ENCODE peak calls at places on chromosomes 12 and 14, in seven cellular contexts. V is GM23338, J is heart right ventricle, O is fibroblast of lung, D is heart left ventricle, W is AG04450, Y is breast epithelium. I is an unnamed sample.

GRCh38 chr14:104706733-104707628 is 17.0 kb upstream of the ADSS1 start:
- DNase-seq in V (peak; percentile 43), J (no peak), O (no peak), D (no peak), W (no peak), Y (no peak), I (no peak)

GRCh38 chr12:49293056-49293956 is 1.6 kb upstream of the PRPH start:
- DNase-seq in V (peak; percentile 72), J (peak; percentile 27), O (no peak), D (peak; percentile 44), W (no peak), Y (no peak), I (peak; percentile 7)

GRCh38 chr12:54431911-54432814 is 13.1 kb upstream of the ITGA5 start:
- DNase-seq in V (peak; percentile 83), J (peak; percentile 88), O (peak; percentile 86), D (peak; percentile 85), W (peak; percentile 16), Y (no peak), I (no peak)

GRCh38 chr12:27552886-27553560 is 29.0 kb downstream of the PPFIBP1 start:
- DNase-seq in V (no peak), J (no peak), O (peak; percentile 55), D (no peak), W (no peak), Y (no peak), I (no peak)

GRCh38 chr12:52631264-52631663 is 12.9 kb upstream of the KRT73 start:
- DNase-seq in V (no peak), J (no peak), O (no peak), D (no peak), W (no peak), Y (no peak), I (no peak)

GRCh38 chr12:1993341-1993740 is 10.9 kb downstream of the DCP1B start:
- DNase-seq in V (no peak), J (no peak), O (peak; percentile 95), D (no peak), W (peak; percentile 88), Y (no peak), I (no peak)

GRCh38 chr14:50766338-50766886 is 64.5 kb downstream of the NIN start:
- DNase-seq in V (no peak), J (no peak), O (peak; percentile 42), D (no peak), W (no peak), Y (no peak), I (no peak)

GRCh38 chr14:55518391-55518790 is 61.6 kb upstream of the KTN1 start:
- DNase-seq in V (no peak), J (no peak), O (no peak), D (no peak), W (no peak), Y (no peak), I (no peak)

GRCh38 chr12:66035289-66035961 is 95.1 kb downstream of the LLPH start:
- DNase-seq in V (peak; percentile 56), J (no peak), O (peak; percentile 69), D (no peak), W (no peak), Y (no peak), I (no peak)

GRCh38 chr14:23383041-23383440 is 6.2 kb downstream of the CMTM5 start:
- DNase-seq in V (no peak), J (no peak), O (no peak), D (no peak), W (no peak), Y (no peak), I (no peak)

GRCh38 chr12:1532367-1532752 is 62.0 kb downstream of the FBXL14 start:
- DNase-seq in V (no peak), J (no peak), O (no peak), D (no peak), W (no peak), Y (peak; percentile 19), I (no peak)

GRCh38 chr14:95504135-95505029 is 12.1 kb downstream of the SYNE3 start:
- DNase-seq in V (no peak), J (no peak), O (peak; percentile 74), D (peak; percentile 22), W (no peak), Y (no peak), I (no peak)

GRCh38 chr12:40253936-40254335 is 29.1 kb downstream of the LRRK2 start:
- DNase-seq in V (no peak), J (no peak), O (peak; percentile 65), D (no peak), W (no peak), Y (no peak), I (no peak)

GRCh38 chr12:108807996-108808725 is 49.2 kb downstream of the SSH1 start:
- DNase-seq in V (no peak), J (no peak), O (no peak), D (no peak), W (no peak), Y (no peak), I (no peak)

GRCh38 chr12:39538679-39539104 is 80.9 kb downstream of the ABCD2 start:
- DNase-seq in V (peak; percentile 6), J (no peak), O (no peak), D (no peak), W (no peak), Y (no peak), I (no peak)

GRCh38 chr12:8038659-8039114 is 6.2 kb downstream of the FOXJ2 start:
- DNase-seq in V (peak; percentile 90), J (peak; percentile 67), O (peak; percentile 72), D (peak; percentile 78), W (peak; percentile 15), Y (peak; percentile 71), I (no peak)

GRCh38 chr12:54521291-54522062 is 23.9 kb downstream of the NCKAP1L start:
- DNase-seq in V (no peak), J (no peak), O (no peak), D (no peak), W (no peak), Y (no peak), I (no peak)

GRCh38 chr14:95434161-95434560 is 82.3 kb downstream of the SYNE3 start:
- DNase-seq in V (no peak), J (no peak), O (no peak), D (no peak), W (no peak), Y (no peak), I (no peak)

GRCh38 chr14:104870368-104871144 is 5.5 kb downstream of the CEP170B start:
- DNase-seq in V (peak; percentile 68), J (no peak), O (no peak), D (no peak), W (no peak), Y (no peak), I (no peak)

GRCh38 chr14:71324767-71325272 is 417.6 kb downstream of the PCNX1 start:
- DNase-seq in V (peak; percentile 66), J (no peak), O (peak; percentile 39), D (no peak), W (no peak), Y (no peak), I (peak; percentile 40)

GRCh38 chr12:110705309-110705708 is 16.4 kb upstream of the HVCN1 start:
- DNase-seq in V (no peak), J (no peak), O (no peak), D (no peak), W (no peak), Y (no peak), I (no peak)

GRCh38 chr12:55806982-55807381 is 10.5 kb downstream of the SARNP start:
- DNase-seq in V (no peak), J (no peak), O (no peak), D (no peak), W (no peak), Y (no peak), I (no peak)

GRCh38 chr14:75247939-75248338 is 30.7 kb upstream of the FOS start:
- DNase-seq in V (no peak), J (no peak), O (no peak), D (no peak), W (no peak), Y (no peak), I (no peak)

GRCh38 chr12:14473707-14474287 is 93.9 kb downstream of the PLBD1 start:
- DNase-seq in V (peak; percentile 20), J (no peak), O (peak; percentile 30), D (no peak), W (no peak), Y (no peak), I (no peak)

GRCh38 chr14:106459971-106460730 is 933.8 kb downstream of the TMEM121 start:
- DNase-seq in V (peak; percentile 4), J (no peak), O (no peak), D (peak; percentile 21), W (no peak), Y (no peak), I (no peak)
- TF ChIP-seq CTCF in V (peak; percentile 25), J (no peak), O (no peak), D (no peak), W (no peak), Y (no peak), I (no peak)

DNA sequence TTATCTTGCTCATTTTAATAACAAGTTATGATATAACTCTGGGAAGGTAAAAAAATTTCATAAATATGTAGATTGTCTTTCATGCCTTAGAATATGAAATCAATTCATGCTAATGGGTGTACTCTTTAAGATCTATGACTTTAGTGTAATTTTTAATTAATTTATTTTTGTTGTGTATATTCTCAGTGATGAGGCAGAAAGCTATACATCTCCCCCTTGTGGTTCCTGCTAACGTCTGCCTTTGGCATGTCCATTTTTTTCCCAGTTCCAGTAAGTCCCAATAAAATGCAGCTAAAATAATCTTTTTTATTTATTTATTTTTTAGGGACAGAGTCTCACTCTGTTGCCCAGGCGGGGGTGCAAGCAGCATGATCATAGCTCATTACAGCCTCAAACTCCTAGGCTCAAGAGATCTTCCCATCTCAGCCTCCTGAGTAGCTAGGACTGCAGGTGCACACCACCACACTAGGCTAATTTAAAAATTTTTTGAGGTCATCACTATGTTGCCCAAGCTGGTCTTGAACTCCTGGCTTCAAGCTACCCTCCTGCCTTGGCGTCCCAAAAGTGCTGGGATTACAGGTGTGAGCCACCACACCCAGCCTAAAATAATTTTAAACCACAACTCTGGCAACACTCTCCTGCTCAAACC is 3.3 kb upstream of the CHURC1 start:
- DNase-seq in V (peak; percentile 70), J (no peak), O (peak; percentile 32), D (no peak), W (peak; percentile 13), Y (no peak), I (no peak)
- TF ChIP-seq CTCF in V (peak; percentile 79), J (peak; percentile 41), O (peak; percentile 87), D (peak; percentile 14), W (peak; percentile 84), Y (no peak), I (peak; percentile 46)

GRCh38 chr12:121823101-121823726 is 19.4 kb downstream of the SETD1B start:
- DNase-seq in V (peak; percentile 40), J (no peak), O (no peak), D (no peak), W (no peak), Y (no peak), I (no peak)
- TF ChIP-seq CTCF in V (no peak), J (no peak), O (peak; percentile 9), D (no peak), W (peak; percentile 11), Y (no peak), I (no peak)

DNA sequence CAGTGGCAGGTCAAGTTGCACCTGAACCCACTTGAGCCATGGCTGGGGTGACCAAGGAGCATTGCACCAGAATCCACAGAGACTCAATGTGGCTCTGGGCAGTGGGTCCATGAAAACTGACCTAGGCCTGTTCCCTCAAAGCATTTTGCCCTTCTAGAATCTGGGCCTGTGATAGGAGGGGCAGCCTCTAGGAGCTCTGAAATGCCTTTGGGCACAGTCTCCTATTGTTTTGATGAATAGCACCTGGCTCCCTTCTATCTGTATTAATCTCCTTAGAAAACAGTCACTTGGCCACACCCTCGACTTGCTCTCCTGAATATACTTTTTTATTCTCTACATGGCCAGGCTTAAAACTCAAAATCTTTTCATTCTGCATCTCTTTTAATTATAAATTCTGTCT is 14.1 kb upstream of the KRAS start:
- DNase-seq in V (peak; percentile 32), J (no peak), O (no peak), D (no peak), W (no peak), Y (no peak), I (no peak)
- TF ChIP-seq CTCF in V (no peak), J (no peak), O (no peak), D (no peak), W (no peak), Y (no peak), I (no peak)

I was measured in GM13977.